ENCODE peak calls at places on chromosome 6, in ten cellular contexts. One of them, this sample, is unnamed.
A peak's percentile ranks its signal among the peaks of the same experiment; 100 is the strongest.

GRCh38 chr6:135270676-135271536 is 89.8 kb downstream of the MYB start:
- DNase-seq in posterior vena cava: no peak
- DNase-seq in left ventricle myocardium inferior: no peak
- DNase-seq in EL: no peak
- DNase-seq in natural killer cell: no peak
- DNase-seq in NCI-H1105: peak; percentile 80
- DNase-seq in ureter: peak; percentile 55
- DNase-seq in CD8-positive, alpha-beta memory T cell: no peak
- DNase-seq in H9: peak; percentile 91
- DNase-seq in central memory CD4-positive, alpha-beta T cell: no peak
- DNase-seq in this sample: no peak

GRCh38 chr6:30806581-30807183 is 62.3 kb upstream of the IER3 start:
- DNase-seq in left ventricle myocardium inferior: no peak
- DNase-seq in NCI-H1105: no peak
- DNase-seq in central memory CD4-positive, alpha-beta T cell: no peak
- DNase-seq in EL: no peak
- DNase-seq in natural killer cell: no peak
- DNase-seq in CD8-positive, alpha-beta memory T cell: no peak
- DNase-seq in ureter: no peak
- DNase-seq in H9: no peak
- DNase-seq in posterior vena cava: no peak
- DNase-seq in this sample: no peak

GRCh38 chr6:39088331-39088730 is 26.7 kb downstream of the SAYSD1 start:
- DNase-seq in EL: peak; percentile 7
- DNase-seq in central memory CD4-positive, alpha-beta T cell: no peak
- DNase-seq in ureter: no peak
- DNase-seq in CD8-positive, alpha-beta memory T cell: no peak
- DNase-seq in left ventricle myocardium inferior: peak; percentile 36
- DNase-seq in posterior vena cava: no peak
- DNase-seq in H9: peak; percentile 84
- DNase-seq in NCI-H1105: no peak
- DNase-seq in natural killer cell: no peak
- DNase-seq in this sample: no peak

GRCh38 chr6:158684745-158685355 is 35.0 kb downstream of the SYTL3 start:
- DNase-seq in ureter: no peak
- DNase-seq in EL: no peak
- DNase-seq in left ventricle myocardium inferior: no peak
- DNase-seq in posterior vena cava: no peak
- DNase-seq in natural killer cell: no peak
- DNase-seq in central memory CD4-positive, alpha-beta T cell: no peak
- DNase-seq in H9: no peak
- DNase-seq in NCI-H1105: no peak
- DNase-seq in CD8-positive, alpha-beta memory T cell: no peak
- DNase-seq in this sample: no peak

GRCh38 chr6:133730881-133731280 is 158.0 kb upstream of the TCF21 start:
- DNase-seq in ureter: no peak
- DNase-seq in NCI-H1105: no peak
- DNase-seq in EL: peak; percentile 34
- DNase-seq in posterior vena cava: no peak
- DNase-seq in left ventricle myocardium inferior: no peak
- DNase-seq in H9: no peak
- DNase-seq in natural killer cell: no peak
- DNase-seq in central memory CD4-positive, alpha-beta T cell: no peak
- DNase-seq in CD8-positive, alpha-beta memory T cell: no peak
- DNase-seq in this sample: no peak

GRCh38 chr6:8658391-8658790 is 223.0 kb upstream of the SLC35B3 start:
- DNase-seq in CD8-positive, alpha-beta memory T cell: no peak
- DNase-seq in NCI-H1105: peak; percentile 8
- DNase-seq in ureter: no peak
- DNase-seq in posterior vena cava: no peak
- DNase-seq in central memory CD4-positive, alpha-beta T cell: no peak
- DNase-seq in left ventricle myocardium inferior: no peak
- DNase-seq in EL: no peak
- DNase-seq in H9: no peak
- DNase-seq in natural killer cell: no peak
- DNase-seq in this sample: no peak

GRCh38 chr6:131362070-131362469 is 211.0 kb upstream of the ARG1 start:
- DNase-seq in H9: no peak
- DNase-seq in left ventricle myocardium inferior: no peak
- DNase-seq in CD8-positive, alpha-beta memory T cell: no peak
- DNase-seq in ureter: no peak
- DNase-seq in natural killer cell: no peak
- DNase-seq in central memory CD4-positive, alpha-beta T cell: no peak
- DNase-seq in posterior vena cava: no peak
- DNase-seq in NCI-H1105: no peak
- DNase-seq in EL: peak; percentile 21
- DNase-seq in this sample: peak; percentile 22

GRCh38 chr6:77972334-77972733 is 319.5 kb downstream of the MEI4 start:
- DNase-seq in posterior vena cava: no peak
- DNase-seq in H9: no peak
- DNase-seq in ureter: no peak
- DNase-seq in CD8-positive, alpha-beta memory T cell: no peak
- DNase-seq in EL: no peak
- DNase-seq in left ventricle myocardium inferior: no peak
- DNase-seq in central memory CD4-positive, alpha-beta T cell: no peak
- DNase-seq in natural killer cell: no peak
- DNase-seq in NCI-H1105: no peak
- DNase-seq in this sample: no peak

GRCh38 chr6:139407718-139408222 is 33.3 kb upstream of the CITED2 start:
- DNase-seq in central memory CD4-positive, alpha-beta T cell: no peak
- DNase-seq in H9: no peak
- DNase-seq in posterior vena cava: no peak
- DNase-seq in natural killer cell: no peak
- DNase-seq in left ventricle myocardium inferior: no peak
- DNase-seq in ureter: no peak
- DNase-seq in EL: peak; percentile 98
- DNase-seq in CD8-positive, alpha-beta memory T cell: no peak
- DNase-seq in NCI-H1105: no peak
- DNase-seq in this sample: peak; percentile 94

GRCh38 chr6:17389274-17389847 is 4.0 kb upstream of the CAP2 start:
- DNase-seq in posterior vena cava: no peak
- DNase-seq in ureter: no peak
- DNase-seq in natural killer cell: no peak
- DNase-seq in CD8-positive, alpha-beta memory T cell: no peak
- DNase-seq in NCI-H1105: no peak
- DNase-seq in EL: peak; percentile 70
- DNase-seq in H9: no peak
- DNase-seq in central memory CD4-positive, alpha-beta T cell: no peak
- DNase-seq in left ventricle myocardium inferior: no peak
- DNase-seq in this sample: no peak

This sample was measured in HS-5.